ENCODE peak calls at places on chromosomes 12 and 14, in five cellular contexts. M, Y, F, V and K are unnamed samples.

GRCh38 chr14:99164712-99165111 is 107.3 kb downstream of the BCL11B start:
- DNase-seq in V (no peak), F (no peak), Y (no peak), M (no peak), K (no peak)

GRCh38 chr12:114240288-114240687 is 165.7 kb downstream of the TBX5 start:
- DNase-seq in Y (no peak), V (no peak), M (no peak), F (no peak), K (no peak)

GRCh38 chr14:93987815-93988476 is 9.2 kb upstream of the CCDC197 start:
- DNase-seq in Y (no peak), M (no peak), F (no peak), V (no peak), K (no peak)

GRCh38 chr12:109910969-109911348 is 10.9 kb downstream of the TCHP start:
- DNase-seq in F (no peak), Y (peak), M (no peak), V (peak), K (no peak)

GRCh38 chr12:119044094-119044493 is 62.8 kb downstream of the SRRM4 start:
- DNase-seq in V (no peak), F (no peak), Y (no peak), M (no peak), K (no peak)

GRCh38 chr12:38392584-38393144 is 76.1 kb downstream of the ALG10B start:
- DNase-seq in Y (no peak), F (no peak), V (peak), M (no peak), K (no peak)

GRCh38 chr12:82923935-82924334 is 237.2 kb downstream of the TMTC2 start:
- DNase-seq in F (no peak), Y (no peak), M (no peak), V (no peak), K (no peak)

GRCh38 chr14:64510825-64511679 is 6.5 kb downstream of the ZBTB1 start:
- DNase-seq in Y (no peak), M (peak), V (no peak), F (peak), K (no peak)

GRCh38 chr14:97290065-97290464 is 492.9 kb downstream of the VRK1 start:
- DNase-seq in F (no peak), V (no peak), M (no peak), Y (no peak), K (no peak)

GRCh38 chr12:14931791-14932560 is 6.4 kb downstream of the ERP27 start:
- DNase-seq in M (no peak), F (no peak), Y (no peak), V (peak), K (no peak)

GRCh38 chr12:123436017-123436964 is at the start of gene RILPL2:
- DNase-seq in M (peak), V (peak), F (peak), Y (peak), K (peak)

GRCh38 chr12:97283297-97283696 is 179.3 kb upstream of the RMST start:
- DNase-seq in M (no peak), F (no peak), V (no peak), Y (no peak), K (no peak)

GRCh38 chr12:68785358-68785757 is 22.6 kb upstream of the MDM2 start:
- DNase-seq in M (no peak), Y (no peak), F (no peak), V (peak), K (no peak)

GRCh38 chr12:89733579-89734201 is 25.1 kb upstream of the ATP2B1 start:
- DNase-seq in Y (no peak), V (peak), M (no peak), F (no peak), K (no peak)

GRCh38 chr14:57656853-57657252 is 163.2 kb upstream of the CCDC198 start:
- DNase-seq in Y (no peak), V (peak), M (no peak), F (no peak), K (no peak)

GRCh38 chr12:49547090-49547690 is 8.4 kb downstream of the KCNH3 start:
- DNase-seq in Y (peak), M (no peak), F (no peak), V (peak), K (no peak)

GRCh38 chr12:100554608-100555077 is 18.8 kb upstream of the GAS2L3 start:
- DNase-seq in V (peak), M (peak), F (no peak), Y (no peak), K (no peak)

GRCh38 chr12:30980886-30981662 is 54.5 kb downstream of the TSPAN11 start:
- DNase-seq in V (no peak), F (no peak), M (peak), Y (no peak), K (no peak)

GRCh38 chr12:71653137-71653536 is 10.5 kb downstream of the ZFC3H1 start:
- DNase-seq in M (no peak), F (no peak), V (no peak), Y (no peak), K (no peak)

GRCh38 chr12:116537149-116537904 is 21.9 kb upstream of the MAP1LC3B2 start:
- DNase-seq in V (no peak), F (no peak), M (no peak), Y (no peak), K (no peak)

GRCh38 chr12:1047898-1048660 is 57.1 kb downstream of the ERC1 start:
- DNase-seq in Y (no peak), V (no peak), F (no peak), M (no peak), K (no peak)

GRCh38 chr12:87344699-87345098 is 684.5 kb downstream of the C12orf50 start:
- DNase-seq in F (no peak), V (peak), Y (no peak), M (no peak), K (no peak)

GRCh38 chr12:92297405-92297804 is 151.8 kb upstream of the BTG1 start:
- DNase-seq in Y (no peak), M (no peak), F (no peak), V (no peak), K (no peak)